ENCODE peak calls at places on chromosomes 11 and 22, in four cellular contexts. S is AG09309, D is transverse colon, H is brain microvascular endothelial cell. L is an unnamed sample.

GRCh38 chr22:21759631-21760030 is 24.0 kb upstream of the YPEL1 start:
- DNase-seq in S (no peak), D (no peak), H (no peak), L (no peak)

GRCh38 chr11:19087658-19088057 is 27.1 kb upstream of the MRGPRX2 start:
- DNase-seq in S (peak), D (no peak), H (peak), L (peak)

GRCh38 chr11:28123151-28123571 is 15.0 kb downstream of the METTL15 start:
- DNase-seq in S (peak), D (no peak), H (no peak), L (no peak)

GRCh38 chr11:84819561-84819960 is 807.6 kb downstream of the DLG2 start:
- DNase-seq in S (no peak), D (no peak), H (no peak), L (no peak)

GRCh38 chr11:128530119-128531091 is 57.0 kb downstream of the ETS1 start:
- DNase-seq in S (peak), D (peak), H (peak), L (peak)

GRCh38 chr22:46010177-46010867 is 33.4 kb upstream of the WNT7B start:
- DNase-seq in S (no peak), D (no peak), H (no peak), L (no peak)

GRCh38 chr11:92131289-92131890 is 93.2 kb upstream of the FAT3 start:
- DNase-seq in S (peak), D (no peak), H (no peak), L (no peak)

GRCh38 chr22:31509041-31509440 is 12.7 kb downstream of the SFI1 start:
- DNase-seq in S (no peak), D (no peak), H (no peak), L (no peak)

GRCh38 chr22:50114221-50114981 is 24.6 kb downstream of the MOV10L1 start:
- DNase-seq in S (peak), D (no peak), H (peak), L (peak)

GRCh38 chr22:27730649-27731433 is 70.7 kb downstream of the MN1 start:
- DNase-seq in S (no peak), D (no peak), H (no peak), L (no peak)

GRCh38 chr11:114618139-114618538 is 22.6 kb upstream of the NXPE4 start:
- DNase-seq in S (no peak), D (no peak), H (no peak), L (no peak)

GRCh38 chr11:11167806-11168205 is 185.2 kb downstream of the CSNK2A3 start:
- DNase-seq in S (no peak), D (no peak), H (no peak), L (no peak)

GRCh38 chr11:43462359-43462758 is 103.6 kb downstream of the TTC17 start:
- DNase-seq in S (no peak), D (no peak), H (no peak), L (no peak)

GRCh38 chr11:81756864-81757595 is 976.6 kb downstream of the FAM181B start:
- DNase-seq in S (no peak), D (no peak), H (no peak), L (no peak)

GRCh38 chr22:37283393-37283937 is 1.2 kb downstream of the CYTH4 start:
- DNase-seq in S (no peak), D (peak), H (no peak), L (no peak)

GRCh38 chr11:17314232-17314547 is 37.4 kb upstream of the NCR3LG1 start:
- DNase-seq in S (peak), D (no peak), H (peak), L (peak)

GRCh38 chr22:42553475-42554361 is at the start of gene SERHL2:
- DNase-seq in S (peak), D (peak), H (peak), L (no peak)

GRCh38 chr11:116499396-116500001 is 273.3 kb downstream of the BUD13 start:
- DNase-seq in S (peak), D (peak), H (peak), L (no peak)

GRCh38 chr11:31779268-31779879 is 31.7 kb downstream of the PAX6 start:
- DNase-seq in S (peak), D (no peak), H (peak), L (peak)

GRCh38 chr11:102266111-102266510 is 51.2 kb upstream of the BIRC3 start:
- DNase-seq in S (no peak), D (no peak), H (no peak), L (no peak)

GRCh38 chr11:102267602-102268001 is 49.7 kb upstream of the BIRC3 start:
- DNase-seq in S (peak), D (no peak), H (peak), L (no peak)

GRCh38 chr11:102269927-102270326 is 47.4 kb upstream of the BIRC3 start:
- DNase-seq in S (no peak), D (no peak), H (peak), L (no peak)

GRCh38 chr11:102268083-102268984 is 49.0 kb upstream of the BIRC3 start:
- DNase-seq in S (no peak), D (peak), H (peak), L (no peak)

GRCh38 chr11:102268985-102269470 is 48.3 kb upstream of the BIRC3 start:
- DNase-seq in S (no peak), D (no peak), H (no peak), L (no peak)
- H3K4me3 ChIP-seq in S (peak), D (peak), H (peak), L (no peak)

GRCh38 chr11:88281317-88281712 is 56.2 kb downstream of the CTSC start:
- DNase-seq in S (no peak), D (no peak), H (no peak), L (no peak)
- TF ChIP-seq CTCF in S (no peak), D (no peak), H (peak), L (no peak)

GRCh38 chr22:19987394-19988306 is 29.0 kb downstream of the ARVCF start:
- DNase-seq in S (no peak), D (peak), H (no peak), L (no peak)
- H3K4me3 ChIP-seq in S (no peak), D (peak), H (no peak), L (no peak)

DNA sequence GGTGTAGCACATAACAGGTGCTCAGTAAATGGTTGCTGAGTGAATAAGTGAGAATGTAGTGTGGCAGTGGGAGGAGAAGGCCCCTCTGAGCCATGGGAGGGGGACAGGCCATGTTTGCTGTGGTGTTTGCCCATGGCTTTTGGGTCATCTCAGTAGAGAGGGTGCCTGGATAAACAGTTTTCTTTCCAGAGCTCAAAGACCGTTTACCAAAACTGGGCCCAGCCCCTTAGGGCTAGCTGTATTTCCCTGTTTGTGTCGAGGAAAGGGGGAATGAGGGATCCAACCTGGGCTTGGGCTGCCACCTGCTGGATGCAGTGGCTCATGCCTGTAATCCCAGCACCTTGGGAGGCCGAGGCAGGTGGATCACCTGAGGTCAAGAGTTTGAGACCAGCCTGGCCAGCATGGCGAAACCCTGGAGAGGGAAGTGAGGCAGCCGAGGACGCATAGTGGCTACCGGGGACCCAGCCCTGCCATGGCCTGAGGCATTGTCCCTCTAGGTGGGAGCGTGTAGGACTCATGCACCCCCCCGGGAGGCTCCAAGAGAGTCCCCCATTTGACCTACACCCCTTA is 8.7 kb upstream of the LTO1 start:
- DNase-seq in S (no peak), D (peak), H (no peak), L (no peak)
- TF ChIP-seq CTCF in S (peak), D (peak), H (peak), L (peak)

GRCh38 chr11:64533501-64533900 is 57.5 kb upstream of the SLC22A12 start:
- DNase-seq in S (no peak), D (no peak), H (no peak), L (no peak)

GRCh38 chr11:64529559-64530520 is 61.2 kb upstream of the SLC22A12 start:
- DNase-seq in S (no peak), D (no peak), H (no peak), L (no peak)

GRCh38 chr11:64534391-64534801 is 56.6 kb upstream of the SLC22A12 start:
- DNase-seq in S (no peak), D (no peak), H (no peak), L (no peak)

GRCh38 chr11:64531906-64532312 is 59.1 kb upstream of the SLC22A12 start:
- DNase-seq in S (no peak), D (no peak), H (no peak), L (no peak)

GRCh38 chr11:64531422-64531821 is 59.6 kb upstream of the SLC22A12 start:
- DNase-seq in S (no peak), D (no peak), H (no peak), L (no peak)
- H3K4me3 ChIP-seq in S (no peak), D (no peak), H (no peak), L (no peak)

GRCh38 chr22:26558246-26558895 is 31.6 kb downstream of the TPST2 start:
- DNase-seq in S (peak), D (no peak), H (peak), L (no peak)
- TF ChIP-seq CTCF in S (no peak), D (no peak), H (peak), L (no peak)

GRCh38 chr11:33160147-33160546 is 1.1 kb downstream of the CSTF3 start:
- DNase-seq in S (no peak), D (no peak), H (peak), L (no peak)

GRCh38 chr11:33157103-33158027 is 3.9 kb downstream of the CSTF3 start:
- DNase-seq in S (no peak), D (no peak), H (no peak), L (no peak)

GRCh38 chr11:33161120-33162005 is at the start of gene CSTF3:
- DNase-seq in S (peak), D (peak), H (peak), L (peak)

GRCh38 chr11:33160587-33160986 is 693 bp downstream of the CSTF3 start:
- DNase-seq in S (no peak), D (no peak), H (no peak), L (no peak)

DNA sequence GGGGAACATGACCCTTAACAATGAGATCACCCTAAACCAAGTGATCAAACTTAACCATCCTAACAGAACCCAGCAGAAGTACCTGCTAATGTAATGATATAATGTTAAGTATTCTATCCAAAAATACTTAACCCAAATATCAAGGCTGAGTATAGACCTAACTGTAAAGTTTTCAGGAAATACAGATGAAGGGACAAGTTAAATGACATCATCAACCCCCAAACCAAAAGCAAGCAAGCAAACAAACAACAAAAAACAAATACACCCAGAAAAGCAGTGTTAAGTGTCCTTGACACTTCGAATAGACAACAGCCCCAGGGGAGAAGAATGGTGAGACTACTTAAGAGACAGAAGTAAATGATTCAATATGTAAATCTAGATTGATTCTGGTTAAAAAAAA is 2.7 kb downstream of the CSTF3 start:
- DNase-seq in S (no peak), D (no peak), H (no peak), L (no peak)
- H3K4me3 ChIP-seq in S (no peak), D (no peak), H (no peak), L (no peak)

DNA sequence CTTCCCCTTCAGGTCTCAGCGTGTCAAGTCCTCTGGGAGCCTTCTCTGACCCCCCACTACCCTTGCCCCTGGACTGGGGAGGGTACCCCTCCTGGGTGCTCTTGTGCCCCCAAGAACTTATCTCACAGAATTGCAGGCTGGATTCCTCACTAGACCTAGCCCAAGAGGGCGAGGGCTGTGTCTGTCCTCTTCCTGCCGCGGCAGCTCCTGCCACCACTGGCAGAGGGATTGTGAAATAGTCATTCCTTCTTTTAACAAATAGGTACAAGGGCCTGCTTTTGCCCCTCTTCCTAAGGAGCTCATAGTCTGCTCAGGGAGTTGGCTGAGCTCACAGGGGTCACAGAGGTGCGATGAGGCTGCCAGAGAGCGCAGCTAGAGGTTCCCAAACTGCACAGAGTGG is 5.5 kb downstream of the RAB36 start:
- DNase-seq in S (no peak), D (no peak), H (no peak), L (no peak)
- TF ChIP-seq CTCF in S (no peak), D (no peak), H (no peak), L (no peak)

L was measured in AG04449.